ENCODE peak calls at places on chromosomes 5 and 9, in four cellular contexts. H is mesendoderm, W is MG63, N is kidney. F is an unnamed sample. For H3K36me3, the result is how much of the 10 kb centered on the place peaks cover.

GRCh38 chr9:34157308-34157707 is 21.5 kb upstream of the UBAP1 start:
- DNase-seq in H (no peak), W (no peak), N (no peak), F (no peak)

GRCh38 chr5:2581418-2581817 is 170.1 kb downstream of the IRX2 start:
- DNase-seq in H (no peak), W (no peak), N (no peak), F (no peak)

GRCh38 chr9:89597711-89598707 is 6.8 kb upstream of the GADD45G start:
- DNase-seq in H (peak), W (no peak), N (no peak), F (peak)

GRCh38 chr9:95296761-95297160 is 20.7 kb downstream of the FANCC start:
- DNase-seq in H (no peak), W (no peak), N (no peak), F (no peak)

GRCh38 chr5:149403923-149404745 is 25.0 kb upstream of the IL17B start:
- DNase-seq in H (peak), W (no peak), N (no peak), F (no peak)

GRCh38 chr5:80998590-80998979 is 38.4 kb downstream of the RASGRF2 start:
- DNase-seq in H (no peak), W (no peak), N (no peak), F (no peak)

GRCh38 chr9:109923826-109924225 is 143.8 kb downstream of the PALM2AKAP2 start:
- DNase-seq in H (no peak), W (no peak), N (no peak), F (no peak)

GRCh38 chr5:1752881-1753280 is 46.8 kb downstream of the MRPL36 start:
- DNase-seq in H (no peak), W (no peak), N (peak), F (no peak)

GRCh38 chr5:1197876-1198666 is 3.3 kb upstream of the SLC6A19 start:
- DNase-seq in H (no peak), W (no peak), N (no peak), F (no peak)

GRCh38 chr9:136437430-136437829 is 2.2 kb downstream of the INPP5E start:
- DNase-seq in H (no peak), W (no peak), N (peak), F (no peak)

DNA sequence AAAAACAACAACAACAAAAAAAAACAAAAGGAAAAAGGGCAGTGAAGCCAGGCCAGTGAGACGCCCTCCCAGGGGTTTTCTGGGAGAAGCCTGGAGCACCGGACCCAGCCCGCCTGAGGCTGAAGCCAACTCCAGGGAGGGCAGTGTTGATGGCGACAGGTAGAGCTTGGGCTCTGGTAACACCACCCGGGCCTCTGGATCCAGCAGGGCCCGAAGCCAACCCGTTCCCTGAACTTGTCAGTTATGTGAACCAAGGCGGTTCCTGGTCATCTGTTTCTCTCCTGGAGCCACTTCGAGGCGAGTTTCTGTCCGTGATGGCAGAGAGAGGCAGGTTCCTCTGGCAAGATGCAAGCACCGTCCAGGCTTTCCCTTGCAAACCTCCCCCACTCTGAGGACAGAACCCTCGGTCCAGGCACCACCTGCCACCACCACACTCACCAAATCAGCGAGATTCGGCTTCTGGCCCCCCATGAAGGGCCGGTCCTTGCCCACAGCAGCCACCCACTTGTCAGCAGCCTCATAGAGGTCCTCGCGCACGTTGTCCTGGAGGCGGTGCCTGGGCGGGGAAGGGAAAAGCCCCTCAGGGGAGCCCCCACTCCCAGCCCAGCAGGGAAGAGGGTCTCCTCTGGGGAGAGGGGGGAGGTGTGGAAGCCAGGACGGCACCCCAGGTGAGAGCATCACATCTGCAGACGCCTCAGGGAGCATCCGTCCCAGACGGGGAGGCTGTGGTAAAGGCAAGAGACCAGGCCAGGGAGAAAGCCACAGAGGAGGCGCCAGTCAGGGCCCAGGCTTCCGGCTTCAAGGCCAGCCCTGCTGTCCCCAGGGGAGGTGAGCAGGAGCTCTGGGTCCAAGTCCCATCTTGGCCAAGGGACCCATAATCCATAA is 5.4 kb downstream of the PTGES2 start:
- DNase-seq in H (no peak), W (no peak), N (peak), F (no peak)
- H3K36me3 ChIP-seq in H (under half), W (under half), N (under half), F (under half)

DNA sequence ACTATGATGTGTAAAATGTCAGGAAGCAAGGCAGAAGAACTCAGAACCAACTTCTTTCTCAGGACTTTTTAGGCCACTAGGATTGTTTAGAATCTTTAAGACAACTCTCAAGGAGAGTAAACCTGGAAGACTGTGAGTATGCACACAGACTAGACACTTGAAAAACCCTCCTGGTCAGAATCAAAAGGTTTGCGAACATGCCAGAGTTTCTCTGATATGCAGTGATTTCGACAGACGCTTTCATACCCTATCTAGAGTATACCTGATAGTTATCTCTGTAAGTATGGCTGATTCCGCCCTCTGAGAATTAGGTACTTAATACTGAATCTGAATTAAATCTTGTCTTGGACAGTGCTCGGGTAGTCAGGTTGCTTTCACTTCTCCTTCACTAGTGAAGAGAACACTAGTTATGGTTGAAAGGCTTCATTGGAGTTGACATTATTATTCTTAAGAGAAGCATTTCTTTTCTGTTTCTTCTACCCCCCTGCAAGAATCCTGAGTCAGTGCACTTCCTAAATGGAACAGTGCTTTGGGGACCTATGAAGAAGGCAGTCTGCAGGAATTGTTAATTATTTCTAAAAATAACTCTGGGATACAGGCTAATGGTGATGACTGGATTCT is 158.1 kb downstream of the HACD4 start:
- DNase-seq in H (no peak), W (no peak), N (no peak), F (no peak)
- H3K4me3 ChIP-seq in H (no peak), W (no peak), N (no peak), F (no peak)

GRCh38 chr5:87401626-87402025 is 11.1 kb downstream of the CCNH start:
- DNase-seq in H (no peak), W (no peak), N (no peak), F (no peak)

GRCh38 chr5:87405472-87406155 is 7.1 kb downstream of the CCNH start:
- DNase-seq in H (no peak), W (no peak), N (no peak), F (no peak)

GRCh38 chr5:87403409-87403808 is 9.3 kb downstream of the CCNH start:
- DNase-seq in H (no peak), W (no peak), N (no peak), F (no peak)

GRCh38 chr5:87404359-87404758 is 8.4 kb downstream of the CCNH start:
- DNase-seq in H (no peak), W (no peak), N (no peak), F (no peak)

DNA sequence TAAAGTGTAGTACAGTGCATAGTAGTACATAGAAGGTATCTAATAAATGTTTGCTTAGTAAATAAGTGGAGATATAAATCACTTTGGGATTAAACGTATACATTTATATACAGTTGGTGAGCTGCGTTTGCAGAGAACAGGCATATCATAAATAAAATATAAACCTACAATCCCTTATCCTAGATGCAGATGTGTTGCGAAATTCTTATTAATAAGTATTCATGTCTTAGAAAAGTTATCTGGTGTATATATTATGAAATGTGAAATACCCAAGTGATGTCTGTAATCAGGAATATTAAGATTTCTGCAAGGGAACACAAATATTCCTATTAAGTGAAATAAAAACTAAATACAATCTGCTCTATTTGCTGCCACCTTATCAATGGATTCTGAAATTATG is 8.8 kb downstream of the CCNH start:
- DNase-seq in H (no peak), W (no peak), N (no peak), F (no peak)
- H3K36me3 ChIP-seq in H (under half), W (half or more), N (half or more), F (half or more)

DNA sequence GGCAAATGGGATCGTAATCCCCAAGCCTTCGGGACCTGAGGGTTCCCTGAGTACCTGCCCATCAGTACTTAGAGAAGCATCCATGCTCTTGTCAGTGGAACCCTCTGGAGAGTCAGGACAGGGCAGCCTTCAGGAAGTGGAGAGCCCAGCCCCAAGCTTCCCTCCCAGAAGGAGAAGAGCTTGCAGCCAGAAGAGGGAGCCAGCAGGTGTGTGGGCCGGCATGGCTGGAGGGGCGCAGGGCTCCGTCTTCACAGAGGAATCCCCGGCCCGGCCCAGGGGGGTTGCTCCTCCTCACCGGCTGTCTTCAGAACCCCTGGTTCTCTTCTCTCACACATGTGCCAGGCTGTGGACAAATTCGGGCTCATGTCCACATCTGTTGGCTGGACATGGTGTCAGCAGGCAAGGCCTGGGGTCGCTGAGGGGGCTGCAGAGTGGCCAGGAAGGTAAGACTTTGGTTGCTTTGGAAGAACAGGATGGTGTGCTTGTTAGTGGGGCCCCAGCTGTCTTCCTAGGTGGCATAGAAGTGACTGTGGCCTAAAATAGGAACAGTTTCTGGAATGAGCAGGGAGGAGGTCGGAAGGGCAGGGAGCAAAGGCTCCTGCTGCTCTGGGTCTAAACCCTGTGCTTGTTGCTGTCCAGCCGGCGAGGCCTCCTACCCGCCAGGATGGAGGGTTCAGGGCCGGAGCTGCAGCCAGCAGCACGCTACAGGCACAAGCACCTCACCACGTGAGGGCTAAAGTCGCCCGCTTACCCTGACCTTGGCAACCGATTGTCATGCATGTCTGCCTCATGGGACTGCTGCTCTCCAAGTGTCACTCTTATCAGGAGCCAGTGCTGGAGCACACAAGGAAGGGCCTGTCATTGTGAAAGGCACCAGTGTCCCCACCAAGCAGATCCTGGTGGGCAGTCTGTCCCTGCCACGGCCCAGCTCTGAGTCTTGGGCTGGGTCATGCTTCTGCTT is 58.7 kb upstream of the RXRA start:
- DNase-seq in H (peak), W (no peak), N (no peak), F (no peak)
- H3K4me3 ChIP-seq in H (no peak), W (no peak), N (no peak), F (no peak)

GRCh38 chr5:142726188-142726731 is 40.4 kb upstream of the FGF1 start:
- DNase-seq in H (peak), W (no peak), N (no peak), F (no peak)
- H3K36me3 ChIP-seq in H (under half), W (under half), N (under half), F (under half)

DNA sequence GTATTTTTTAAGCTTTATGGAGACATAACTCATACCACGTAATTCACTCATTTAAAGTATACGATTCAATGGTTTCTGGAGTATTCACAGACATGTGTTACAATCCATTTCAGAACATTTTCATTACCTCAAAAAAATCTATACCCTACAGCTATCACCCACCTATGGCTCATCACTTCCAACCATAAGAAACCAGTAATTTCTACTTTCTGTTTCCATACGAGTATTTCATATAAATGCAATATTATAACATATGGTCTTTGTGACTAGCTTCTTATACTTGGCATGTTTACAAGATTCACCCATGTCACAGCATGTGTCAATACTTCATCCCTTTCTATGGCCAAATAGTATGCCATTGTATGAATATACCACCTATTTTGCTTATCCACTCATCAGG is 18.8 kb downstream of the UBQLN1 start:
- DNase-seq in H (no peak), W (no peak), N (no peak), F (no peak)
- H3K4me3 ChIP-seq in H (no peak), W (no peak), N (no peak), F (no peak)

GRCh38 chr5:132870801-132871200 is 2.7 kb upstream of the LEAP2 start:
- DNase-seq in H (no peak), W (no peak), N (no peak), F (no peak)
- H3K36me3 ChIP-seq in H (under half), W (half or more), N (under half), F (under half)

DNA sequence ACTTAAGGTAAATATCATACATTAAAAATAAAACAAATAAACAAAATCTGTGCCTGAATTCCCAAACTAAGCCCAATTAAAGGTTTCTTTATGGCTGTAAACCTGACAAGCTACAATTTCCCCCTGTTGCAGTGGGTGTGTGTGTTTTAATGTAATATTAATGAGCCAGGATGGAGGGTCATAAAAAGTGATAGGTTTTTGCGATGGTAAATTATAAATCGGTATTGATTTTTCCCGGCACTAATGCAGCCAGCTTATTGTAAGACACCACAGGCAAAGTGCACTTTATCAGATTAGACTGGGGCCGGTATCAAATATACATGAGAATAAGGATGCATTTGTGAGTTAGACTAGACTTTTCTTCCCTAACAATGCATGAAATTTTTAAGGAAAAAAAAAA is 120.4 kb downstream of the EBF1 start:
- DNase-seq in H (no peak), W (no peak), N (no peak), F (no peak)
- H3K4me3 ChIP-seq in H (no peak), W (no peak), N (no peak), F (peak)

GRCh38 chr5:175778951-175779475 is 92.4 kb upstream of the CPLX2 start:
- DNase-seq in H (no peak), W (peak), N (no peak), F (peak)
- H3K36me3 ChIP-seq in H (under half), W (under half), N (under half), F (under half)

DNA sequence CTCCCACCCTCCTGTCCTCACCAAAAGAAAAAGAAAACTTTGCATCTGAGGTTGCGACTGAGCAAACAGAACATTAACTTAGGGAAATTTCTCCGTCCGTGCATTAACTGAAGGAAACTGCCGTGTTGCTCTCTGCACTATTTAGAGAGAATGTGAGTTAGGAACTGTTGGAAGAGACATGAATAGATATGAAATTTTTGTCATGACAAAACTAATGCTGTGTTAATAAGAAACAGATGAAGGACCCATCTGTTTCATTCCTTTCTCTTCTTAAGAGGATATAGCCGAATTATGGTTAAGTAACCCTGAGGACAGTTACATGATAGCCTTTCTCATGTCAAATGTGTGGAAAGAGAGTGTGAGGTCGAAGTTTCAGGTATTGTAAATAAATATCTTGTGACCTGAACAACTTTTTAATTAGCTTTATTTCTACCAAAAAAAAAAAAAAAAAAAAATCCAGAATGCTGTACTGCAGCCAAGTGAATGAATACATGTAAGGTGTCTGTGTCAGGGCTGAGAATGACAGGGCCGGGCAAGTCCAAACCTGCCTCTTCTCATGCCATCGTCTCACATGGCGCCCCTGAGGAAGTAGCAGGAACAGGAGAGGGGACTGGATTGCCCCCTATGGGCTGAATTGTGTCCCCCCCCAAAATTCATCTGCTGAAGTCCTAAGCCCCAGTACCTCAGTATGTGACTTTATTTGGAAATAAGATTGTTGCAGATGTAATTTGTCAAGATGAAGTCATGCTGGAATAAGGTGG is 35.6 kb upstream of the ANKRD33B start:
- DNase-seq in H (no peak), W (peak), N (no peak), F (peak)
- H3K4me3 ChIP-seq in H (no peak), W (no peak), N (no peak), F (peak)